ENCODE peak calls at places on chromosomes 12 and 14, in ten cellular contexts. One of them, this sample, is unnamed. For H3K4me1, the result is how much of the 10 kb centered on the place peaks cover.

GRCh38 chr12:48601013-48601756 is 31.3 kb upstream of the LALBA start:
- DNase-seq in adrenal gland: no peak
- DNase-seq in A549: no peak
- DNase-seq in GM23248: peak
- DNase-seq in right atrium auricular region: no peak
- DNase-seq in testis: no peak
- DNase-seq in aorta: no peak
- DNase-seq in heart right ventricle: no peak
- DNase-seq in tibial artery: no peak
- DNase-seq in K562: peak
- DNase-seq in this sample: no peak

GRCh38 chr12:72282721-72283120 is 10.6 kb downstream of the TRHDE start:
- DNase-seq in adrenal gland: no peak
- DNase-seq in A549: no peak
- DNase-seq in GM23248: peak
- DNase-seq in right atrium auricular region: no peak
- DNase-seq in testis: no peak
- DNase-seq in aorta: no peak
- DNase-seq in heart right ventricle: no peak
- DNase-seq in tibial artery: no peak
- DNase-seq in K562: no peak
- DNase-seq in this sample: no peak

GRCh38 chr14:75418779-75419768 is 8.7 kb upstream of the JDP2 start:
- DNase-seq in adrenal gland: no peak
- DNase-seq in A549: peak
- DNase-seq in GM23248: no peak
- DNase-seq in right atrium auricular region: no peak
- DNase-seq in testis: peak
- DNase-seq in aorta: no peak
- DNase-seq in heart right ventricle: peak
- DNase-seq in tibial artery: no peak
- DNase-seq in K562: peak
- DNase-seq in this sample: no peak

GRCh38 chr12:31868980-31869379 is 90.2 kb upstream of the RESF1 start:
- DNase-seq in adrenal gland: peak
- DNase-seq in A549: peak
- DNase-seq in GM23248: peak
- DNase-seq in right atrium auricular region: no peak
- DNase-seq in testis: peak
- DNase-seq in aorta: no peak
- DNase-seq in heart right ventricle: peak
- DNase-seq in tibial artery: no peak
- DNase-seq in K562: no peak
- DNase-seq in this sample: no peak

GRCh38 chr12:42725839-42726238 is 136.3 kb upstream of the PRICKLE1 start:
- DNase-seq in adrenal gland: no peak
- DNase-seq in A549: no peak
- DNase-seq in GM23248: peak
- DNase-seq in right atrium auricular region: no peak
- DNase-seq in testis: no peak
- DNase-seq in aorta: no peak
- DNase-seq in heart right ventricle: no peak
- DNase-seq in tibial artery: no peak
- DNase-seq in K562: no peak
- DNase-seq in this sample: no peak

GRCh38 chr12:107328442-107329133 is 235.2 kb upstream of the CRY1 start:
- DNase-seq in adrenal gland: no peak
- DNase-seq in A549: peak
- DNase-seq in GM23248: no peak
- DNase-seq in right atrium auricular region: no peak
- DNase-seq in testis: no peak
- DNase-seq in aorta: no peak
- DNase-seq in heart right ventricle: no peak
- DNase-seq in tibial artery: no peak
- DNase-seq in K562: no peak
- DNase-seq in this sample: no peak

GRCh38 chr12:123139926-123140674 is 10.8 kb downstream of the PITPNM2 start:
- DNase-seq in adrenal gland: peak
- DNase-seq in A549: peak
- DNase-seq in GM23248: peak
- DNase-seq in right atrium auricular region: peak
- DNase-seq in testis: no peak
- DNase-seq in aorta: peak
- DNase-seq in heart right ventricle: no peak
- DNase-seq in tibial artery: no peak
- DNase-seq in K562: no peak
- DNase-seq in this sample: no peak

GRCh38 chr12:30630378-30631285 is 65.0 kb downstream of the IPO8 start:
- DNase-seq in adrenal gland: no peak
- DNase-seq in A549: no peak
- DNase-seq in GM23248: no peak
- DNase-seq in right atrium auricular region: no peak
- DNase-seq in testis: no peak
- DNase-seq in aorta: no peak
- DNase-seq in heart right ventricle: no peak
- DNase-seq in tibial artery: no peak
- DNase-seq in K562: no peak
- DNase-seq in this sample: no peak

GRCh38 chr14:68891851-68892660 is 87.0 kb downstream of the ACTN1 start:
- DNase-seq in adrenal gland: no peak
- DNase-seq in A549: no peak
- DNase-seq in GM23248: peak
- DNase-seq in right atrium auricular region: no peak
- DNase-seq in testis: no peak
- DNase-seq in aorta: no peak
- DNase-seq in heart right ventricle: no peak
- DNase-seq in tibial artery: peak
- DNase-seq in K562: no peak
- DNase-seq in this sample: peak

GRCh38 chr12:103917873-103918272 is 12.3 kb upstream of the HSP90B1 start:
- DNase-seq in adrenal gland: no peak
- DNase-seq in A549: no peak
- DNase-seq in GM23248: no peak
- DNase-seq in right atrium auricular region: no peak
- DNase-seq in testis: no peak
- DNase-seq in aorta: no peak
- DNase-seq in heart right ventricle: no peak
- DNase-seq in tibial artery: no peak
- DNase-seq in K562: no peak
- DNase-seq in this sample: no peak

GRCh38 chr12:5587701-5588100 is 155.8 kb downstream of the NTF3 start:
- DNase-seq in adrenal gland: no peak
- DNase-seq in A549: no peak
- DNase-seq in GM23248: no peak
- DNase-seq in right atrium auricular region: no peak
- DNase-seq in testis: no peak
- DNase-seq in aorta: no peak
- DNase-seq in heart right ventricle: no peak
- DNase-seq in tibial artery: no peak
- DNase-seq in K562: no peak
- DNase-seq in this sample: no peak

GRCh38 chr12:118429703-118430383 is 53.5 kb downstream of the SUDS3 start:
- DNase-seq in adrenal gland: no peak
- DNase-seq in A549: no peak
- DNase-seq in GM23248: no peak
- DNase-seq in right atrium auricular region: no peak
- DNase-seq in testis: no peak
- DNase-seq in aorta: no peak
- DNase-seq in heart right ventricle: no peak
- DNase-seq in tibial artery: no peak
- DNase-seq in K562: no peak
- DNase-seq in this sample: no peak

GRCh38 chr14:65303185-65303901 is 109.2 kb upstream of the FUT8 start:
- DNase-seq in adrenal gland: no peak
- DNase-seq in A549: no peak
- DNase-seq in GM23248: peak
- DNase-seq in right atrium auricular region: no peak
- DNase-seq in testis: no peak
- DNase-seq in aorta: no peak
- DNase-seq in heart right ventricle: no peak
- DNase-seq in tibial artery: no peak
- DNase-seq in K562: no peak
- DNase-seq in this sample: no peak

GRCh38 chr14:39025250-39025809 is 77.7 kb downstream of the SEC23A start:
- DNase-seq in adrenal gland: no peak
- DNase-seq in A549: no peak
- DNase-seq in GM23248: no peak
- DNase-seq in right atrium auricular region: no peak
- DNase-seq in testis: no peak
- DNase-seq in aorta: no peak
- DNase-seq in heart right ventricle: no peak
- DNase-seq in tibial artery: no peak
- DNase-seq in K562: no peak
- DNase-seq in this sample: no peak

GRCh38 chr12:64269161-64269560 is 47.1 kb upstream of the KICS2 start:
- DNase-seq in adrenal gland: no peak
- DNase-seq in A549: no peak
- DNase-seq in GM23248: no peak
- DNase-seq in right atrium auricular region: no peak
- DNase-seq in testis: no peak
- DNase-seq in aorta: no peak
- DNase-seq in heart right ventricle: no peak
- DNase-seq in tibial artery: no peak
- DNase-seq in K562: no peak
- DNase-seq in this sample: no peak

GRCh38 chr14:31592122-31592521 is 30.9 kb downstream of the NUBPL start:
- DNase-seq in adrenal gland: no peak
- DNase-seq in A549: no peak
- DNase-seq in GM23248: no peak
- DNase-seq in right atrium auricular region: no peak
- DNase-seq in testis: no peak
- DNase-seq in aorta: no peak
- DNase-seq in heart right ventricle: no peak
- DNase-seq in tibial artery: no peak
- DNase-seq in K562: no peak
- DNase-seq in this sample: no peak

GRCh38 chr12:46825526-46826414 is at the start of gene SLC38A4:
- DNase-seq in adrenal gland: peak
- DNase-seq in A549: no peak
- DNase-seq in GM23248: peak
- DNase-seq in right atrium auricular region: no peak
- DNase-seq in testis: peak
- DNase-seq in aorta: no peak
- DNase-seq in heart right ventricle: peak
- DNase-seq in tibial artery: peak
- DNase-seq in K562: peak
- DNase-seq in this sample: peak

DNA sequence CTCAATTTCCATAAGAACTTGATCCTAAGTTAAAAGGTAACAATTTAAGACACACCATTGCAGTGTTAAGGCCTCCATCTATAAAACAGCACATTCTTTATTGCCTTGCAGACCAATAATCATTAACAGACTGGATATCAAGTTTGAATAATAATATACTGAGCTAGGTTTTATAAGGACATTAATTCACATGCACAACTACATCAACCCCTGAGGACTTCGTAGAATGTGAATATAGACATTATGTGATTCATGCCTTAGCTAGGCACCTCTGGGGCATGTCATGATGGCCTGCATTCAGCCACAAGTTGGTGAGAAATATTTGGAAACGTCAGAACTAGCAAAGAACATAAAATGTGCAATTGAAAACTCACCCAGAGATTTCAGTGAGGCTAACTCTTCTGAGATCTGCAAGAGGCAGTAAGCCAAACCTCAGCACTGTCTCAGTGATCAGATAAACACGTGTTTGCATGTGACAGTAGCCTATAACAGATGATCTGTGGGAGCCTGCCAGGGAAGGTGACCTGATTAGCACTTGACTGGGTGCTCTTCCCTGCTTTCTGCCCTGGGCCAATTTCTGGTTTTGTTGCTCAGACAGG is 492.2 kb downstream of the FLRT2 start:
- DNase-seq in adrenal gland: no peak
- DNase-seq in A549: no peak
- DNase-seq in GM23248: peak
- DNase-seq in right atrium auricular region: no peak
- DNase-seq in testis: no peak
- DNase-seq in aorta: no peak
- DNase-seq in heart right ventricle: no peak
- DNase-seq in tibial artery: no peak
- DNase-seq in K562: no peak
- DNase-seq in this sample: no peak
- H3K4me1 ChIP-seq in adrenal gland: under half
- H3K4me1 ChIP-seq in A549: under half
- H3K4me1 ChIP-seq in GM23248: under half
- H3K4me1 ChIP-seq in right atrium auricular region: under half
- H3K4me1 ChIP-seq in testis: under half
- H3K4me1 ChIP-seq in aorta: under half
- H3K4me1 ChIP-seq in heart right ventricle: under half
- H3K4me1 ChIP-seq in tibial artery: under half
- H3K4me1 ChIP-seq in K562: under half
- H3K4me1 ChIP-seq in this sample: under half

DNA sequence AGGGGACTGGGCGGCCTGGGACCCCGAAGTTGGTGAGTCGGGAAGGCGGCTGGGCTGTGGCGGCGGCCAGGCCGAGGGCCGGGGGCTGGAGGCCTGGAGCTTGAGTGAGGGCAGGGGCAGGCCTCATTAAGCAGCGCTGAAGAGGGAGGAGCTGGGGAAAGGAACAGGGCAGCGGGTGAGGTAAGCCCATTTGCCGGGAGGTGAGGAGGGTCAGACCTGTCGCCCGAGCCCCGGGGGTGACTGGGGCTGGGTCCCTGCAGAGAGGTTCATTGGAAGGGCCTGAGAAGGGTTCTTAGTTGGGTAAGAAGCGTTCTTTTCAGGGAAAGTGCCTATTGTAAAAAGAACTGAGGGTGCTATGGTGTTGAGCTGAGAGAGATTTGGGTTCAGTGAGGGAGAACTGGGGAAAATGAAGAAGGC is 438 bp downstream of the RAB5B start:
- DNase-seq in adrenal gland: peak
- DNase-seq in A549: peak
- DNase-seq in GM23248: peak
- DNase-seq in right atrium auricular region: peak
- DNase-seq in testis: peak
- DNase-seq in aorta: peak
- DNase-seq in heart right ventricle: no peak
- DNase-seq in tibial artery: no peak
- DNase-seq in K562: peak
- DNase-seq in this sample: no peak
- H3K4me1 ChIP-seq in adrenal gland: under half
- H3K4me1 ChIP-seq in A549: under half
- H3K4me1 ChIP-seq in GM23248: under half
- H3K4me1 ChIP-seq in right atrium auricular region: under half
- H3K4me1 ChIP-seq in testis: under half
- H3K4me1 ChIP-seq in aorta: under half
- H3K4me1 ChIP-seq in heart right ventricle: under half
- H3K4me1 ChIP-seq in tibial artery: half or more
- H3K4me1 ChIP-seq in K562: under half
- H3K4me1 ChIP-seq in this sample: under half

GRCh38 chr14:95226801-95227200 is 69.5 kb upstream of the DICER1 start:
- DNase-seq in adrenal gland: no peak
- DNase-seq in A549: no peak
- DNase-seq in GM23248: no peak
- DNase-seq in right atrium auricular region: no peak
- DNase-seq in testis: no peak
- DNase-seq in aorta: no peak
- DNase-seq in heart right ventricle: no peak
- DNase-seq in tibial artery: no peak
- DNase-seq in K562: no peak
- DNase-seq in this sample: no peak
- H3K4me1 ChIP-seq in adrenal gland: under half
- H3K4me1 ChIP-seq in A549: under half
- H3K4me1 ChIP-seq in GM23248: under half
- H3K4me1 ChIP-seq in right atrium auricular region: under half
- H3K4me1 ChIP-seq in testis: under half
- H3K4me1 ChIP-seq in aorta: under half
- H3K4me1 ChIP-seq in heart right ventricle: under half
- H3K4me1 ChIP-seq in tibial artery: under half
- H3K4me1 ChIP-seq in K562: under half
- H3K4me1 ChIP-seq in this sample: under half

GRCh38 chr14:94337274-94337673 is 14.1 kb upstream of the SERPINA6 start:
- DNase-seq in adrenal gland: no peak
- DNase-seq in A549: no peak
- DNase-seq in GM23248: peak
- DNase-seq in right atrium auricular region: no peak
- DNase-seq in testis: no peak
- DNase-seq in aorta: no peak
- DNase-seq in heart right ventricle: no peak
- DNase-seq in tibial artery: no peak
- DNase-seq in K562: no peak
- DNase-seq in this sample: no peak
- H3K4me1 ChIP-seq in adrenal gland: under half
- H3K4me1 ChIP-seq in A549: under half
- H3K4me1 ChIP-seq in GM23248: under half
- H3K4me1 ChIP-seq in right atrium auricular region: under half
- H3K4me1 ChIP-seq in testis: under half
- H3K4me1 ChIP-seq in aorta: under half
- H3K4me1 ChIP-seq in heart right ventricle: under half
- H3K4me1 ChIP-seq in tibial artery: under half
- H3K4me1 ChIP-seq in K562: under half
- H3K4me1 ChIP-seq in this sample: under half

This sample was measured in left lung.